ENCODE peak calls at places on chromosomes 4 and X, in five cellular contexts. One of them, this sample, is unnamed.

GRCh38 chr4:87026795-87027495 is 92.1 kb downstream of the AFF1 start:
- DNase-seq in CD8-positive, alpha-beta memory T cell: no peak
- DNase-seq in endodermal cell: no peak
- DNase-seq in kidney: no peak
- DNase-seq in kidney epithelial cell: no peak
- DNase-seq in this sample: no peak

GRCh38 chr4:180372671-180373070 is 1870.5 kb upstream of the TENM3 start:
- DNase-seq in CD8-positive, alpha-beta memory T cell: no peak
- DNase-seq in endodermal cell: no peak
- DNase-seq in kidney: no peak
- DNase-seq in kidney epithelial cell: no peak
- DNase-seq in this sample: no peak

GRCh38 chrX:34656842-34657780 is at the start of gene TMEM47:
- DNase-seq in endodermal cell: peak; percentile 97
- DNase-seq in kidney: peak; percentile 93
- DNase-seq in CD8-positive, alpha-beta memory T cell: no peak
- DNase-seq in kidney epithelial cell: peak; percentile 25
- DNase-seq in this sample: peak; percentile 90

GRCh38 chr4:11566440-11567022 is 137.8 kb upstream of the HS3ST1 start:
- DNase-seq in kidney epithelial cell: no peak
- DNase-seq in endodermal cell: no peak
- DNase-seq in CD8-positive, alpha-beta memory T cell: no peak
- DNase-seq in kidney: no peak
- DNase-seq in this sample: no peak

GRCh38 chr4:8097141-8097541 is 61.5 kb downstream of the ABLIM2 start:
- DNase-seq in CD8-positive, alpha-beta memory T cell: no peak
- DNase-seq in kidney epithelial cell: no peak
- DNase-seq in endodermal cell: no peak
- DNase-seq in kidney: peak; percentile 66
- DNase-seq in this sample: no peak

GRCh38 chr4:116829187-116829586 is 256.2 kb downstream of the TRAM1L1 start:
- DNase-seq in endodermal cell: peak; percentile 57
- DNase-seq in kidney epithelial cell: no peak
- DNase-seq in CD8-positive, alpha-beta memory T cell: no peak
- DNase-seq in kidney: no peak
- DNase-seq in this sample: peak; percentile 10

GRCh38 chrX:118116308-118117068 is at the start of gene KLHL13:
- DNase-seq in CD8-positive, alpha-beta memory T cell: no peak
- DNase-seq in kidney epithelial cell: no peak
- DNase-seq in kidney: peak; percentile 84
- DNase-seq in endodermal cell: peak; percentile 70
- DNase-seq in this sample: peak; percentile 93

GRCh38 chr4:24857996-24858395 is 54.8 kb downstream of the CCDC149 start:
- DNase-seq in CD8-positive, alpha-beta memory T cell: no peak
- DNase-seq in kidney epithelial cell: no peak
- DNase-seq in endodermal cell: no peak
- DNase-seq in kidney: no peak
- DNase-seq in this sample: no peak

GRCh38 chr4:173450281-173450680 is 51.4 kb upstream of the SCRG1 start:
- DNase-seq in kidney epithelial cell: no peak
- DNase-seq in CD8-positive, alpha-beta memory T cell: no peak
- DNase-seq in endodermal cell: no peak
- DNase-seq in kidney: no peak
- DNase-seq in this sample: no peak

GRCh38 chrX:11792461-11793421 is 34.7 kb downstream of the MSL3 start:
- DNase-seq in endodermal cell: no peak
- DNase-seq in kidney: no peak
- DNase-seq in CD8-positive, alpha-beta memory T cell: peak; percentile 82
- DNase-seq in kidney epithelial cell: no peak
- DNase-seq in this sample: no peak

GRCh38 chr4:166435449-166435848 is 562.4 kb downstream of the TLL1 start:
- DNase-seq in kidney epithelial cell: peak; percentile 63
- DNase-seq in CD8-positive, alpha-beta memory T cell: no peak
- DNase-seq in kidney: no peak
- DNase-seq in endodermal cell: no peak
- DNase-seq in this sample: no peak

GRCh38 chrX:39398973-39399268 is 597.7 kb downstream of the MID1IP1 start:
- DNase-seq in kidney epithelial cell: no peak
- DNase-seq in endodermal cell: no peak
- DNase-seq in kidney: no peak
- DNase-seq in CD8-positive, alpha-beta memory T cell: no peak
- DNase-seq in this sample: no peak

GRCh38 chrX:70046978-70047377 is 2.8 kb downstream of the AWAT2 start:
- DNase-seq in CD8-positive, alpha-beta memory T cell: no peak
- DNase-seq in kidney epithelial cell: no peak
- DNase-seq in kidney: no peak
- DNase-seq in endodermal cell: no peak
- DNase-seq in this sample: no peak

GRCh38 chr4:3867403-3868100 is 101.4 kb downstream of the ADRA2C start:
- DNase-seq in kidney epithelial cell: no peak
- DNase-seq in CD8-positive, alpha-beta memory T cell: peak; percentile 40
- DNase-seq in endodermal cell: peak; percentile 13
- DNase-seq in kidney: peak; percentile 37
- DNase-seq in this sample: peak; percentile 31

GRCh38 chrX:11113731-11114130 is 2.6 kb downstream of the HCCS start:
- DNase-seq in endodermal cell: no peak
- DNase-seq in kidney epithelial cell: no peak
- DNase-seq in kidney: no peak
- DNase-seq in CD8-positive, alpha-beta memory T cell: no peak
- DNase-seq in this sample: no peak

GRCh38 chrX:112935029-112935428 is 94.4 kb upstream of the AMOT start:
- DNase-seq in kidney epithelial cell: no peak
- DNase-seq in CD8-positive, alpha-beta memory T cell: no peak
- DNase-seq in endodermal cell: no peak
- DNase-seq in kidney: no peak
- DNase-seq in this sample: no peak

GRCh38 chrX:129768586-129769466 is 10.9 kb upstream of the SASH3 start:
- DNase-seq in kidney epithelial cell: no peak
- DNase-seq in kidney: no peak
- DNase-seq in endodermal cell: no peak
- DNase-seq in CD8-positive, alpha-beta memory T cell: no peak
- DNase-seq in this sample: no peak

GRCh38 chrX:68443155-68443868 is 10.0 kb upstream of the OPHN1 start:
- DNase-seq in kidney epithelial cell: peak; percentile 34
- DNase-seq in kidney: no peak
- DNase-seq in endodermal cell: no peak
- DNase-seq in CD8-positive, alpha-beta memory T cell: no peak
- DNase-seq in this sample: no peak

GRCh38 chr4:147848634-147849033 is 116.7 kb downstream of the ARHGAP10 start:
- DNase-seq in kidney: no peak
- DNase-seq in endodermal cell: no peak
- DNase-seq in kidney epithelial cell: no peak
- DNase-seq in CD8-positive, alpha-beta memory T cell: no peak
- DNase-seq in this sample: no peak

GRCh38 chrX:37984880-37985279 is 21.5 kb upstream of the SYTL5 start:
- DNase-seq in kidney epithelial cell: no peak
- DNase-seq in CD8-positive, alpha-beta memory T cell: no peak
- DNase-seq in endodermal cell: no peak
- DNase-seq in kidney: no peak
- DNase-seq in this sample: no peak

GRCh38 chrX:110407910-110408545 is 49.4 kb downstream of the RTL9 start:
- DNase-seq in endodermal cell: peak; percentile 82
- DNase-seq in kidney epithelial cell: no peak
- DNase-seq in CD8-positive, alpha-beta memory T cell: peak; percentile 50
- DNase-seq in kidney: no peak
- DNase-seq in this sample: peak; percentile 37

GRCh38 chrX:66384722-66385121 is 220.7 kb downstream of the HEPH start:
- DNase-seq in endodermal cell: no peak
- DNase-seq in kidney epithelial cell: no peak
- DNase-seq in CD8-positive, alpha-beta memory T cell: no peak
- DNase-seq in kidney: no peak
- DNase-seq in this sample: no peak

GRCh38 chr4:82921795-82922194 is 21.3 kb downstream of the THAP9 start:
- DNase-seq in kidney epithelial cell: no peak
- DNase-seq in CD8-positive, alpha-beta memory T cell: no peak
- DNase-seq in endodermal cell: no peak
- DNase-seq in kidney: no peak
- DNase-seq in this sample: no peak

GRCh38 chr4:129999156-129999555 is 903.2 kb downstream of the C4orf33 start:
- DNase-seq in kidney: no peak
- DNase-seq in endodermal cell: no peak
- DNase-seq in kidney epithelial cell: no peak
- DNase-seq in CD8-positive, alpha-beta memory T cell: no peak
- DNase-seq in this sample: no peak

GRCh38 chr4:8315343-8316250 is 46.0 kb downstream of the HTRA3 start:
- DNase-seq in endodermal cell: peak; percentile 87
- DNase-seq in kidney: peak; percentile 96
- DNase-seq in kidney epithelial cell: peak; percentile 81
- DNase-seq in CD8-positive, alpha-beta memory T cell: no peak
- DNase-seq in this sample: peak; percentile 86

GRCh38 chr4:85149656-85150055 is 183.2 kb upstream of the WDFY3 start:
- DNase-seq in CD8-positive, alpha-beta memory T cell: no peak
- DNase-seq in kidney: no peak
- DNase-seq in kidney epithelial cell: no peak
- DNase-seq in endodermal cell: no peak
- DNase-seq in this sample: no peak

GRCh38 chr4:153530284-153530995 is 64.3 kb downstream of the TMEM131L start:
- DNase-seq in kidney: no peak
- DNase-seq in CD8-positive, alpha-beta memory T cell: no peak
- DNase-seq in endodermal cell: no peak
- DNase-seq in kidney epithelial cell: no peak
- DNase-seq in this sample: no peak

GRCh38 chr4:53558061-53558801 is 33.1 kb downstream of the LNX1 start:
- DNase-seq in kidney epithelial cell: no peak
- DNase-seq in CD8-positive, alpha-beta memory T cell: no peak
- DNase-seq in kidney: no peak
- DNase-seq in endodermal cell: peak; percentile 64
- DNase-seq in this sample: no peak

GRCh38 chr4:83013420-83013867 is 2.8 kb upstream of the LIN54 start:
- DNase-seq in CD8-positive, alpha-beta memory T cell: no peak
- DNase-seq in endodermal cell: no peak
- DNase-seq in kidney epithelial cell: no peak
- DNase-seq in kidney: no peak
- DNase-seq in this sample: no peak

GRCh38 chr4:70788733-70789132 is 51.0 kb downstream of the GRSF1 start:
- DNase-seq in kidney: no peak
- DNase-seq in endodermal cell: no peak
- DNase-seq in kidney epithelial cell: no peak
- DNase-seq in CD8-positive, alpha-beta memory T cell: no peak
- DNase-seq in this sample: no peak

DNA sequence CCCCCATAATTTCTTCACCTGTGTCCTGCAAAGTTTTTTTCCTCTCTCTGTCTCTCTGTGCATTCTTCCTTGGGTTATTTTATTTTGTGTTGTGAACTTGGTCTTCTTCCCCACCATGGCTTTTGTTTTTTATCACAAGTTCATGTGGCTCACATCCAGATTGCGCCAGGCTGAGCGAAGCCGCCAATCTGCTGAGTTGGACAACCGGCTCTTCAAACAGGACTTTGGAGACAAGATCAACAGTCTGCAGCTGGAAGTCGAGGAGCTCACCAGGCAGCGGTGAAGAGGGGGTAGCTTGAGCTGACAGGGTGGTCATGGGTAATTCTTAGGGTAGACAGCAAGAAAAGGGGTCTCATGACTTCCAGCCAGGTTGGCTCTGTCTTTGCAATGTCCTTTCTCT is 46.1 kb downstream of the GRSF1 start:
- DNase-seq in kidney: no peak
- DNase-seq in endodermal cell: no peak
- DNase-seq in kidney epithelial cell: no peak
- DNase-seq in CD8-positive, alpha-beta memory T cell: no peak
- DNase-seq in this sample: no peak
- H3K36me3 ChIP-seq in kidney: peaks cover 20% of the 10 kb centered on the region
- H3K36me3 ChIP-seq in endodermal cell: peaks cover 69% of the 10 kb centered on the region
- H3K36me3 ChIP-seq in kidney epithelial cell: peaks cover 1% of the 10 kb centered on the region
- H3K36me3 ChIP-seq in CD8-positive, alpha-beta memory T cell: peaks cover 7% of the 10 kb centered on the region
- H3K36me3 ChIP-seq in this sample: no peaks in the 10 kb centered on the region

DNA sequence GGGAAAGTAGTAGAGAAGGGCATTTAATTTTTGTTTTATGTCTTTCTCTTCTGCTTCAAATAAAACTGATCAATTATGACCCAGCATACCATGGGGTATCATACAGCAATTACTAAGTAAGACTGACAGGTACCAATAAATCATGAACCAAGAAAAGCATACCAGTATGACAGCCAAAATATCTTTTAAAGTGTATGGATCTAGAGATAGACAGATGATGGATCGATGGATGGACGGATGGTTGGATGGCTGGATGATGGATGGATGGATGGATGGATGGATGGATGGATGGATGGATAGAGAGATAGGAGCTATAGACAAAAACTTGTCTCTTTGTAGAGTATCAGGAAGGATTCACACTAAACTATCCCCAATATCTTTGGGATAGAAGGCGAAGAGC is 1.4 kb downstream of the DDX60L start:
- DNase-seq in kidney epithelial cell: no peak
- DNase-seq in kidney: no peak
- DNase-seq in CD8-positive, alpha-beta memory T cell: no peak
- DNase-seq in endodermal cell: no peak
- DNase-seq in this sample: no peak
- H3K4me3 ChIP-seq in kidney epithelial cell: no peak overlapping the region
- H3K4me3 ChIP-seq in kidney: no peak overlapping the region
- H3K4me3 ChIP-seq in CD8-positive, alpha-beta memory T cell: no peak overlapping the region
- H3K4me3 ChIP-seq in endodermal cell: no peak overlapping the region
- H3K4me3 ChIP-seq in this sample: no peak overlapping the region

GRCh38 chr4:899556-899906 is 32.6 kb downstream of the GAK start:
- DNase-seq in kidney: peak; percentile 64
- DNase-seq in kidney epithelial cell: no peak
- DNase-seq in CD8-positive, alpha-beta memory T cell: no peak
- DNase-seq in endodermal cell: no peak
- DNase-seq in this sample: no peak

GRCh38 chr4:896630-897029 is 35.5 kb downstream of the GAK start:
- DNase-seq in kidney: peak; percentile 53
- DNase-seq in CD8-positive, alpha-beta memory T cell: no peak
- DNase-seq in endodermal cell: no peak
- DNase-seq in kidney epithelial cell: no peak
- DNase-seq in this sample: no peak

GRCh38 chr4:896216-896615 is 35.9 kb downstream of the GAK start:
- DNase-seq in CD8-positive, alpha-beta memory T cell: no peak
- DNase-seq in kidney epithelial cell: no peak
- DNase-seq in kidney: no peak
- DNase-seq in endodermal cell: no peak
- DNase-seq in this sample: peak; percentile 81

GRCh38 chr4:898869-899555 is 33.1 kb downstream of the GAK start:
- DNase-seq in kidney epithelial cell: no peak
- DNase-seq in endodermal cell: no peak
- DNase-seq in kidney: peak; percentile 33
- DNase-seq in CD8-positive, alpha-beta memory T cell: no peak
- DNase-seq in this sample: no peak

DNA sequence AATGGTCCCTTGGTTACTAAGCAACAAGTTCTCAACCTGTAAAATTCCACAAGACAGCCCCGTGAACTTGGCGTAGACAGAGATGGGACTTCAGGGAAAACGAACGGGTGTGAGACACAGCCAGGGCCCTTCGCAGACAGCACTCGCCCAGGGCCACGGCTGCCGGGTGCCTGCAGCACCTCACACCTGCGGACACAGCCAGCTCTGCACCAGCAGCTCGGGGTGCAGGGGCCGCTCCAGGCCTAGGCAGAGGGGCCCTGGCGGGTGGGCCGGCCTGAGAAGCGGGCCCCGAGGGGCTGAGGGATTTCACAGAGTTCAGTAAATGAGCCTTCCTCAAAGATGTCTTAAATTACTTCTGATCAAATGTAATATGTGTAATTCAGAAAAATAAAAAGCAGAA is 34.0 kb downstream of the GAK start:
- DNase-seq in kidney epithelial cell: no peak
- DNase-seq in endodermal cell: no peak
- DNase-seq in kidney: peak; percentile 57
- DNase-seq in CD8-positive, alpha-beta memory T cell: no peak
- DNase-seq in this sample: no peak
- H3K36me3 ChIP-seq in kidney epithelial cell: no peaks in the 10 kb centered on the region
- H3K36me3 ChIP-seq in endodermal cell: peaks cover 9% of the 10 kb centered on the region
- H3K36me3 ChIP-seq in kidney: peaks cover 10% of the 10 kb centered on the region
- H3K36me3 ChIP-seq in CD8-positive, alpha-beta memory T cell: peaks cover 12% of the 10 kb centered on the region
- H3K36me3 ChIP-seq in this sample: peaks cover 4% of the 10 kb centered on the region

GRCh38 chrX:71253253-71254091 is 468 bp downstream of the ZMYM3 start:
- DNase-seq in endodermal cell: peak; percentile 78
- DNase-seq in kidney: no peak
- DNase-seq in CD8-positive, alpha-beta memory T cell: peak; percentile 55
- DNase-seq in kidney epithelial cell: no peak
- DNase-seq in this sample: peak; percentile 88
- H3K4me3 ChIP-seq in endodermal cell: peak overlapping the region; percentile 83
- H3K4me3 ChIP-seq in kidney: peak overlapping the region; percentile 76
- H3K4me3 ChIP-seq in CD8-positive, alpha-beta memory T cell: peak overlapping the region; percentile 81
- H3K4me3 ChIP-seq in kidney epithelial cell: peak overlapping the region; percentile 81
- H3K4me3 ChIP-seq in this sample: peak overlapping the region; percentile 69